ENCODE peak calls at places on chromosomes 1 and 21, in six cellular contexts. D is endothelial cell of umbilical vein, N is ovary, J is K562, I is fibroblast of lung, P is psoas muscle. G is an unnamed sample.

GRCh38 chr1:59937636-59938210 is 11.2 kb upstream of the CYP2J2 start:
- DNase-seq in D (no peak), N (no peak), J (no peak), I (no peak), P (no peak), G (no peak)

GRCh38 chr1:11187458-11187857 is 1.7 kb upstream of the ANGPTL7 start:
- DNase-seq in D (no peak), N (no peak), J (no peak), I (no peak), P (no peak), G (no peak)

GRCh38 chr1:67383999-67384638 is 46.1 kb downstream of the SERBP1 start:
- DNase-seq in D (no peak), N (no peak), J (no peak), I (no peak), P (no peak), G (no peak)

GRCh38 chr1:46446646-46447498 is 42.8 kb upstream of the DMBX1 start:
- DNase-seq in D (peak; percentile 58), N (peak; percentile 79), J (peak; percentile 77), I (peak; percentile 47), P (peak; percentile 86), G (peak; percentile 63)

GRCh38 chr1:211133393-211133840 is 531 bp downstream of the KCNH1 start:
- DNase-seq in D (no peak), N (no peak), J (no peak), I (peak; percentile 12), P (peak; percentile 51), G (no peak)

GRCh38 chr1:47523812-47524170 is 85.9 kb downstream of the FOXD2 start:
- DNase-seq in D (peak; percentile 21), N (no peak), J (no peak), I (no peak), P (no peak), G (no peak)

GRCh38 chr21:43313221-43313938 is 113.6 kb downstream of the SIK1 start:
- DNase-seq in D (no peak), N (no peak), J (no peak), I (no peak), P (peak; percentile 53), G (no peak)

GRCh38 chr1:27011058-27011764 is 1.4 kb downstream of the TENT5B start:
- DNase-seq in D (no peak), N (peak; percentile 79), J (peak; percentile 80), I (peak; percentile 92), P (peak; percentile 65), G (peak; percentile 73)

GRCh38 chr1:155178441-155179106 is 4.9 kb downstream of the TRIM46 start:
- DNase-seq in D (no peak), N (peak; percentile 34), J (peak; percentile 50), I (no peak), P (peak; percentile 51), G (no peak)

GRCh38 chr1:225877570-225877969 is 4.6 kb downstream of the TMEM63A start:
- DNase-seq in D (peak; percentile 60), N (peak; percentile 56), J (peak; percentile 60), I (peak; percentile 35), P (peak; percentile 87), G (peak; percentile 71)

GRCh38 chr1:220815409-220815808 is 28.7 kb downstream of the MTARC1 start:
- DNase-seq in D (no peak), N (no peak), J (no peak), I (no peak), P (no peak), G (no peak)

GRCh38 chr1:38088366-38088765 is 41.8 kb upstream of the POU3F1 start:
- DNase-seq in D (no peak), N (no peak), J (no peak), I (no peak), P (no peak), G (no peak)

GRCh38 chr21:43767980-43768867 is 7.9 kb downstream of the CSTB start:
- DNase-seq in D (peak; percentile 32), N (no peak), J (peak; percentile 85), I (peak; percentile 90), P (peak; percentile 53), G (no peak)

GRCh38 chr21:37073417-37074194 is 552 bp downstream of the TTC3 start:
- DNase-seq in D (peak; percentile 52), N (peak; percentile 80), J (peak; percentile 58), I (peak; percentile 63), P (no peak), G (peak; percentile 47)

DNA sequence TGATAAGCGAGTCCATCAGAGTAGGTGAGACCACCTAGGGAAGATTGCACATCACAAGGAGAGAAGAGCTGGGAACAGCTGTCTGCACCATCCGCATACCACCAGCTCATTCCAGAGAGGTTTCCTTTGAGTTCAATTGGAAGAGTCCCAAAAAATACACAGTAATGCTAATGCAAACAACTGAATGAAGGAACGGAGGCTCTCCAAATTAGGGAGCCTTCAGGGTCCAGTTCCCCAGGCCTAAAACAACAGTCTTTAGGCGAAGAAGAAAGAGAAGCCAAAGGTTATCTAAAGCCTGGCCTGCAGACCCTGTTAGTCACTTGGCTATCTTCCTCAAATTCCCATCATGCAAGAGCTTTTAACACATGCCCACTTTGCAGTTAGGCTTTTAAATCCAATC is 246.4 kb downstream of the PBX1 start:
- DNase-seq in D (peak; percentile 86), N (no peak), J (no peak), I (peak; percentile 59), P (no peak), G (no peak)
- H3K36me3 ChIP-seq in D (no peaks in the 10 kb centered on the region), N (no peaks in the 10 kb centered on the region), J (no peaks in the 10 kb centered on the region), I (no peaks in the 10 kb centered on the region), P (peaks cover 4% of the 10 kb centered on the region), G (no peaks in the 10 kb centered on the region)

GRCh38 chr1:150162862-150163706 is 13.4 kb downstream of the PLEKHO1 start:
- DNase-seq in D (peak; percentile 93), N (peak; percentile 89), J (peak; percentile 83), I (peak; percentile 100), P (peak; percentile 86), G (peak; percentile 93)

GRCh38 chr1:150162582-150162861 is 12.8 kb downstream of the PLEKHO1 start:
- DNase-seq in D (no peak), N (no peak), J (no peak), I (no peak), P (no peak), G (no peak)

GRCh38 chr1:150159550-150159949 is 9.8 kb downstream of the PLEKHO1 start:
- DNase-seq in D (no peak), N (peak; percentile 67), J (no peak), I (no peak), P (no peak), G (no peak)

GRCh38 chr1:150161747-150162581 is 12.2 kb downstream of the PLEKHO1 start:
- DNase-seq in D (no peak), N (no peak), J (no peak), I (peak; percentile 72), P (no peak), G (no peak)

GRCh38 chr1:150160964-150161626 is 11.4 kb downstream of the PLEKHO1 start:
- DNase-seq in D (no peak), N (no peak), J (no peak), I (peak; percentile 70), P (no peak), G (no peak)
- TF ChIP-seq CTCF in D (no peak), N (no peak), J (no peak), I (no peak), P (no peak), G (no peak)

DNA sequence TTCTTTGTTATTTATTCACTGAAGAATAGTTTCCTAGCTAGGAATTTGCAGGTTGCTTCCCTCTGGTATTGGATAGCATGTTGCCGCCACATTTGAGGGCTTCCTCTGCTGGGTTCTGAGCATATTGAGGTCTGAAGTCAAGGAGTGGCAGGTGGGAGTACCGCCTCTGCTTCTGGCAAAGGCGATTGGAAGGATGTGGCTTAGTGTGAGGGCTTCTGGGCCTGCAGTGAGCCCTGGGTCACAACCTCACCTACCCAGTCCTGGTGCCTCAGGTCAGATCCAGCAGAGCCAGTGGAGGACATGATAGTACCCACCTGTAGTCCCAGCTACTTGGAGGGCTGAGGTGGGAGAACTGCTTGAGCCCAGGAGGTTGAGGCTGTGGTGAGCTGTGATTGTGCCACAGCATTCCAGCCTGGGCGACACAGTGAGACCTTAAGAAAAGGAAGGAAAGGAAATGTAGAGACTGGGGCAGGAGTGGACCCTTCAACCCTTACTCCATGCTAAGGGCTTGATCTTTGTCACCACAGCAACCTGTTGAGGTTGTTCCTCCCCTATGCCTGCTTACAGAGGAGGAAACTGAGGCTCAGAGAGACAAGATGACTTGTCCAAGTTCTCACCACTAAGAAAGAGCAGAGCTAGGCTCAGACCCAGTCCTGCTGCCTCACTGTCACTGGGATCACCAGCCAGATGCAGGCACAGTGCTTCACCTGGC is 22.8 kb downstream of the A3GALT2 start:
- DNase-seq in D (no peak), N (peak; percentile 21), J (no peak), I (no peak), P (no peak), G (no peak)
- H3K36me3 ChIP-seq in D (peaks cover 20% of the 10 kb centered on the region), N (no peaks in the 10 kb centered on the region), J (no peaks in the 10 kb centered on the region), I (peaks cover 4% of the 10 kb centered on the region), P (no peaks in the 10 kb centered on the region), G (no peaks in the 10 kb centered on the region)

DNA sequence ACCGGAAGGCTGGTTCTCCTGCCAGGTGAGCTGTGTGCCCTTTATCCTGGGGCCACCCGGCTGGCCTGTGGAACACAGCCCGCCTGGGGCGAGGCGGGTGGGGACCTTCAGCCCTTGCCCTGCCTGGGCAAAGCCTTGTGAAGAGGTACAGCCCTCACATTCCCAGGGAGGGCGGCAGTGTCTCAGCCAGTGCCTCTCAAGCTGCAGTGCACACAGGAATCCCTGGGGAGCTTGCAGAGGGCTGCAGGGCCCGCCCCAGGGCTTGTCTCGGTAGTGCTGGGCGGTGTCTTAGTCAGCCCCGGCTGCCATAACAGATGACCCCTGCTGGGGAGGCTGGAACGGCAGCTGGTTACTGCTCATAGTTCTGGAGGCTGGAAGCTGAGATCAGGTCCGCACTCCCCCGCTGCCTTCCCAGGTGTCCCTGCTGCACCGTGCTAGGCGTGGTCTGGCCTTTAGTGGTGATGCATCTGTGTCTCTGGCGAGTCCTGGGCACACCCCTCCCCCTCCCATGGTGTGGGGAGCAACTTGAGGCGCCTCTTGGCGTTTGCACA is 12.6 kb downstream of the DFFB start:
- DNase-seq in D (no peak), N (no peak), J (peak; percentile 89), I (peak; percentile 12), P (no peak), G (no peak)
- TF ChIP-seq CTCF in D (no peak), N (no peak), J (peak; percentile 71), I (peak; percentile 9), P (no peak), G (no peak)

GRCh38 chr1:171581226-171581625 is 40.8 kb upstream of the MYOCOS start:
- DNase-seq in D (no peak), N (no peak), J (no peak), I (no peak), P (no peak), G (no peak)
- H3K36me3 ChIP-seq in D (peaks cover 21% of the 10 kb centered on the region), N (no peaks in the 10 kb centered on the region), J (peaks cover 95% of the 10 kb centered on the region), I (peaks cover 20% of the 10 kb centered on the region), P (peaks cover 12% of the 10 kb centered on the region), G (peaks cover 4% of the 10 kb centered on the region)

DNA sequence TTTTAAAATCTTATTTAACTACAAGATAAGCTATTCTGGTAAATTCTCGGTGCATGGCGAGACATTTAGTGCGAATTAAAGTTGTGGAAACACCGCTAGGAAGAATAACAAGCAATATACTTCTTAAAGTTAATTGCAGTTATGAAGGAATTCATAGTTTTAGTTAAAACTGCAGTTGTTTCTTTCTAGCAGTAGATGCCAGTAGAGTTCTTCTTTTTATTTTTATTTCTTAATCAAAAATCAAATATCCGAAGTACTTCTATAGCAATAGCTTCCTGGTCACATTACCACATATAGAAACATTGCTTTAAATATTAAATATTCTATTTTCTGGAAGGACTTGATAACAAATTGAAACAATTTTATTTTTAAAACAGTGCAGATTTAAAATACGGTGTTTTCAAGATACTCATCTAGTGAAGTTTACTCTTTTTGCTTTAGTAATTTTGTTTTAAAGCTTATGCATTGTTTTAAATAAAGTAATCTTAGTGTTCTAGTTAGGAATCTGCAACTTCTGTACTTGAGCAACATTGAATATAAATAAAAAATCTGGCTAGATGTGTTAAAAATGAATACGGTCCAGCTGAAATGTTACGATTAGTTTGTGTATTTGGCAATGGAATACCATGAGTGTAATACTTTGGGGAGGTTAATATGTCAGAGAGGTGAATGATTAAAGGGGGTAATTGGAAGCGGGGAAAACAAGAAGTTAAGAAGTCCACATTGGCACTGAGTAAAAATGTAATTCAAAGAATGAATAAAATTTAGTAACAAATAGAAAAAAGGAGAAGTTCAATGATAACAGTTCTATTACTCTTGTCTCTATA is 2.7 kb upstream of the PRKACB start:
- DNase-seq in D (peak; percentile 28), N (no peak), J (no peak), I (no peak), P (no peak), G (no peak)
- TF ChIP-seq CTCF in D (peak; percentile 30), N (no peak), J (peak; percentile 48), I (peak; percentile 58), P (peak; percentile 52), G (no peak)

G was measured in prostate gland.